ENCODE peak calls at places on chromosome 13, in five cellular contexts. M is IMR-90, S is mesenchymal stem cell, I is H1, P is trophoblast cell. X is an unnamed sample.

GRCh38 chr13:101755228-101755887 is 302.9 kb downstream of the ITGBL1 start:
- DNase-seq in M (no peak), S (peak; percentile 27), I (no peak), P (peak; percentile 4), X (no peak)

GRCh38 chr13:100658363-100658762 is 16.2 kb downstream of the TMTC4 start:
- DNase-seq in M (no peak), S (no peak), I (no peak), P (no peak), X (no peak)

GRCh38 chr13:80083516-80084085 is 257.3 kb downstream of the SPRY2 start:
- DNase-seq in M (peak; percentile 5), S (peak; percentile 79), I (no peak), P (no peak), X (no peak)

GRCh38 chr13:46119883-46120614 is 15.2 kb upstream of the CPB2 start:
- DNase-seq in M (peak; percentile 19), S (peak; percentile 71), I (no peak), P (peak; percentile 47), X (no peak)

GRCh38 chr13:66528139-66528538 is 702.0 kb downstream of the PCDH9 start:
- DNase-seq in M (no peak), S (no peak), I (no peak), P (no peak), X (no peak)

GRCh38 chr13:43652751-43653150 is 134.0 kb downstream of the ENOX1 start:
- DNase-seq in M (no peak), S (no peak), I (no peak), P (no peak), X (no peak)

GRCh38 chr13:53743906-53744305 is 715.3 kb downstream of the OLFM4 start:
- DNase-seq in M (no peak), S (no peak), I (no peak), P (no peak), X (no peak)

GRCh38 chr13:36904219-36904618 is 15.8 kb downstream of the SMAD9 start:
- DNase-seq in M (no peak), S (no peak), I (no peak), P (no peak), X (no peak)

GRCh38 chr13:76878043-76878442 is 8.2 kb downstream of the KCTD12 start:
- DNase-seq in M (no peak), S (no peak), I (no peak), P (no peak), X (no peak)

GRCh38 chr13:93963266-93964131 is 516.0 kb downstream of the DCT start:
- DNase-seq in M (peak; percentile 61), S (peak; percentile 52), I (no peak), P (no peak), X (no peak)

GRCh38 chr13:27176772-27177171 is 5.2 kb upstream of the USP12 start:
- DNase-seq in M (no peak), S (no peak), I (no peak), P (no peak), X (no peak)

GRCh38 chr13:38518328-38518727 is 168.5 kb upstream of the FREM2 start:
- DNase-seq in M (no peak), S (no peak), I (no peak), P (no peak), X (no peak)

GRCh38 chr13:32737111-32737571 is 150.9 kb downstream of the PDS5B start:
- DNase-seq in M (no peak), S (peak; percentile 48), I (no peak), P (no peak), X (no peak)

GRCh38 chr13:58619396-58620113 is 988.0 kb downstream of the PCDH17 start:
- DNase-seq in M (no peak), S (peak; percentile 46), I (no peak), P (no peak), X (no peak)
- H3K4me3 ChIP-seq in M (no peak overlapping the region), S (no peak overlapping the region), I (no peak overlapping the region), P (no peak overlapping the region), X (peak overlapping the region; percentile 10)

GRCh38 chr13:51621597-51621996 is 37.3 kb downstream of the WDFY2 start:
- DNase-seq in M (no peak), S (no peak), I (no peak), P (no peak), X (no peak)
- H3K9ac ChIP-seq in M (no peak overlapping the region), S (no peak overlapping the region), I (no peak overlapping the region), P (no peak overlapping the region), X (no peak overlapping the region)

DNA sequence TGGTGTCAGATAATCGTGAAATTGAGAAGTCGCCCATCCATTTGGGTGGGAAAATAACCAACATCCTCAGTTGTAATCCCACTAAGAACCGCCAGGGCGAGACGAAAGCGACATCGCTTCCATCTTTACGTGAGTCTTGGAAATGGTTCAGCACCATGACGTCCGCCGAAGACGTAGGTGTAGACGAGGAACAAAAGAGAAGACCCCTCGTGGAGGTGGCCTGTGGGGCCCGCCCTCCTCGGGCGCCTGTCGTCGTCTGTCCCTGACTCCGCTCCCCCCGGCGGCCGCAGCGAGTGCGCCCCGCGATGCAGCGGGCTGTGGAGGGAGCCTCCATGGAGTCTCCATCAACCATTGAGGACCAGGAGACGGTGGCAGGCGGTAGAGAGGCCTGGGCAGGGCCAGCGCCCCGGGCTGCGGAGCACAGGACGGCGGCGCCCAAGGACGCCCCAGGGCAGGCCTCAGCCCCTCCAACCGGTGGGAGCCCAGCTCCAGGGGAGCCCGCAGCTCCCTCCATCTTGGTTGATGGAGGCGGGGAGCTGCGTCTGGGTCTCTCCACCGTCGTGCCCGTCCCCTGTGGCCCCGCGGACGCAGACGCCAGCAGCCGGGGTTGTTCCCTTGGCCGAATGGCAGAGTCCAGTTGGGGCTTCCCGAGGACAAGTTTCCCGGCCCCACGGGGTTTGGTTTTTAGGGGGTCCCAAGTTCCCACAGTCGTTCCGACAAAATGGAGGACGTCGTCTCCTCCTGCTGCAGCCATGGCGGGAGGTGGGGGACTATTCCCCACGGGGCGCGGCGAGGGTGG is 1.0 kb upstream of the ZMYM2 start:
- DNase-seq in M (peak; percentile 18), S (peak; percentile 84), I (no peak), P (peak; percentile 48), X (peak; percentile 74)
- H4K91ac ChIP-seq in M (peak overlapping the region; percentile 49), S (peak overlapping the region; percentile 89), I (peak overlapping the region; percentile 81), P (peak overlapping the region; percentile 96), X (peak overlapping the region; percentile 72)

DNA sequence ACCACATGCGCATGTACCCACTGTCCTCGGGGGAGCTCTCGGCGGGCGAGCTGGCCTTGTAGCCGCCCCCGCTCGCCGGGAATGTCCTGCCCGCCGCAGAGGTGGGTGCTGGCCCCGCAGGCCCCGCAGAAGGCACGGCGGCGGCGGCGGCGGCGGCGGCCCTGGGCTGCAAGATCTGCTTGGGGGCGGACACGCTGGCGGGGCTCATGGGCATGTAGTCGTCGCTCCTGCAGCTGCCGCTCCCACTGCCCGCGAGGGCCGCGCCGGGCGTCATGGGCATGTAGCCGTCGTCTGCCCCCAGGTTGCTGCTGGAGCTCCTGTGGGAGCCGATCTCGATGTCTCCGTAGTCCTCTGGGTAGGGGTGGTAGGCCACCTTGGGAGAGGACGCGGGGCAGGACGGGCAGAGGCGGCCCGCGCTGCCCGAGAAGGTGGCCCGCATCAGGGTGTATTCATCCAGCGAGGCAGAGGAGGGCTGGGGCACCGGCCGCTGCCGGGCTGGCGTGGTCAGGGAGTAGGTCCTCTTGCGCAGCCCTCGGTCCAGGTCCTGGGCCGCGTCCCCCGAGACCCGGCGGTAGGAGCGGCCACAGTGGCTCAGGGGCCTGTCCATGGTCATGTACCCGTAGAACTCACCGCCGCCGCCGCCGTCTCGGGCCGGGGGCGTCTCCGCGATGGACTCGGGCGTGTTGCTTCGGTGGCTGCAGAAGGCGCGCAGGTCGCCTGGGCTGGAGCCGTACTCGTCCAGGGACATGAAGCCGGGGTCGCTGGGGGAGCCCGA is 2.4 kb downstream of the IRS2 start:
- DNase-seq in M (no peak), S (peak; percentile 48), I (no peak), P (no peak), X (no peak)
- H3K4me3 ChIP-seq in M (peak overlapping the region; percentile 34), S (peak overlapping the region; percentile 72), I (peak overlapping the region; percentile 69), P (peak overlapping the region; percentile 75), X (no peak overlapping the region)

GRCh38 chr13:106534844-106535551 is 464 bp downstream of the EFNB2 start:
- DNase-seq in M (peak; percentile 16), S (peak; percentile 48), I (no peak), P (no peak), X (no peak)
- H3K9ac ChIP-seq in M (peak overlapping the region; percentile 52), S (no peak overlapping the region), I (peak overlapping the region; percentile 3), P (peak overlapping the region; percentile 87), X (peak overlapping the region; percentile 94)